ENCODE peak calls at places on chromosome 22, in four cellular contexts. C is heart left ventricle, X is A549, R is prostate gland. S is an unnamed sample.

GRCh38 chr22:44032126-44032730 is 8.1 kb downstream of the PARVB start:
- DNase-seq in C (no peak), X (no peak), R (no peak), S (no peak)

GRCh38 chr22:46057206-46057605 is 80.2 kb upstream of the WNT7B start:
- DNase-seq in C (no peak), X (no peak), R (no peak), S (no peak)

GRCh38 chr22:22893891-22894739 is 6.5 kb downstream of the IGLL5 start:
- DNase-seq in C (no peak), X (no peak), R (no peak), S (no peak)

GRCh38 chr22:48410536-48410935 is 1417.1 kb downstream of the BRD1 start:
- DNase-seq in C (no peak), X (no peak), R (no peak), S (no peak)

GRCh38 chr22:44819966-44820631 is 67.7 kb downstream of the ARHGAP8 start:
- DNase-seq in C (no peak), X (no peak), R (no peak), S (no peak)

GRCh38 chr22:47620391-47620790 is 857.9 kb downstream of the TBC1D22A start:
- DNase-seq in C (no peak), X (no peak), R (no peak), S (no peak)

GRCh38 chr22:45064313-45065268 is 54.8 kb upstream of the PHF21B start:
- DNase-seq in C (no peak), X (no peak), R (no peak), S (no peak)

GRCh38 chr22:49999063-49999900 is 13.3 kb downstream of the IL17REL start:
- DNase-seq in C (no peak), X (no peak), R (no peak), S (no peak)

GRCh38 chr22:25760848-25761595 is 19.0 kb downstream of the MYO18B start:
- DNase-seq in C (no peak), X (no peak), R (no peak), S (no peak)

GRCh38 chr22:31637938-31638618 is 23.9 kb downstream of the PISD start:
- DNase-seq in C (peak; percentile 53), X (no peak), R (no peak), S (no peak)

DNA sequence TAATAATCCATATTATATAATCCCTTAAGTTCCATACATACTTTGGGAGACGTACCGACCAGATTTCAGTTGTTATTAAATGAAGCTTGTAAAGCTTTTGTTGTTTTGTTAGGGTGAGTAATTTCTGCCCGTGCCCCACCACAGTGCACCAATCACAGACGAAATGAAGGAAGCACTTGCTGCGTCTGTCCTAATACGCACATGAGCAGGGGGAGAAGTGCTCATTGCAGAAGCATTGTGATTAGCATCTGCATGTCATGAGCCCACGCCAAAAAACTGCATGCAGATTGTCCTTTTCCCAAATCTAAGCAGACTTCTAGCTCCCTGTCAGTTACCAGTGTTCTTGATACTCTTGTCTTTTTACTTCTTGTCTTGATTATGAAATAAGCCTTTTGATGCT is 15.5 kb downstream of the RBX1 start:
- DNase-seq in C (no peak), X (no peak), R (no peak), S (no peak)
- TF ChIP-seq POLR2A in C (no peak), X (no peak), R (no peak), S (no peak)

GRCh38 chr22:36329217-36330078 is 58.3 kb downstream of the MYH9 start:
- DNase-seq in C (no peak), X (peak; percentile 43), R (peak; percentile 94), S (no peak)
- TF ChIP-seq POLR2A in C (peak; percentile 28), X (no peak), R (peak; percentile 25), S (no peak)

DNA sequence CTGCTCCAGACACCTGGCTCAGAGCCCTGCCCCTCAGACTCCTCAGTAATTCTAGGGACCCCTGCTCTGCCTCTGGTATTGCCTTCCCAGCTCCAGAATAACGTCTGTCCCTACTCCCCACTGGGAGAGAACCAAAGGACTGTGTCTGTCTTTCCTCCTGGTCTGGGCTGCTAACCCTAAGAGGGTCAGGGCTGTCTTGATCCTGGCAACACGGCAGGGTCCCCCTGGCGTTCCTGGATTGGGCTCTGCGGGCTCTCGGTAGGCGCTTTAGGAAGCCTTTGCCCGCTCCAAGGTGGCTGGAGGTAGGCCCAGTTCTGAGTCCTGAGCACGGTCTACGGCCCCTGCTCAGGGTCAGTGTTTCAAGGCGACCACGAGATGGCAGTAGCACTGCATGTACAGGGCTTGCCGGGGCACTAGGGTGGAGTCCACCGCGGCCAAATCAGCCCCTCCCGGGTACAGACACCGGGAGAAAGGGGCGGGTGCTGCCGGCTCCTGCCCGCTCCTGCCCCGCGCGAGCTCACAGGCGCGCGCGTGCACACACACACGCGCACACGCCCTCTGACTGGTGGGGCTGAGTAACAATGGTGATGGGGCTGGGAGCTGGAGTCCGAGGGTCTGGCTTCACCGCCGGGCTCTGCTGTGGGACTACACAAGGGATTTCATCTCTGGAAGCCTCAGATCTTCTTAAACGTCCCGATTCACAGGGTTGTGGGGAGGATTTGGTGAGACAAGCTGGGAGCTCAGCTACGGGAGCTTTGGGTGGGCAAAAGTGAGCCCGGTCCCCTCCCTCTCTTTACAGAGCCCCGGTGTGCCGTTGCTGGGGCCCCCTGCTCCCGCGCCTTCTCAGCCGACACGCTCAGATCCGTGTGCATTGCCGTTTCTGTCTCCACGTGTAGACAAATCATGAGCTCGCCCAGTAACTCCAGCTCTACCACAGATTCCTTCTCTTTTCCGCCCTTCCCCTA is 30.1 kb upstream of the HMOX1 start:
- DNase-seq in C (peak; percentile 94), X (peak; percentile 85), R (peak; percentile 91), S (peak; percentile 81)
- TF ChIP-seq POLR2A in C (peak; percentile 48), X (peak; percentile 57), R (peak; percentile 66), S (peak; percentile 33)

GRCh38 chr22:28232231-28232630 is 313.2 kb upstream of the PITPNB start:
- DNase-seq in C (no peak), X (no peak), R (no peak), S (no peak)

GRCh38 chr22:28231423-28231822 is 312.4 kb upstream of the PITPNB start:
- DNase-seq in C (no peak), X (no peak), R (no peak), S (no peak)

GRCh38 chr22:28229566-28230483 is 310.8 kb upstream of the PITPNB start:
- DNase-seq in C (no peak), X (no peak), R (no peak), S (no peak)

DNA sequence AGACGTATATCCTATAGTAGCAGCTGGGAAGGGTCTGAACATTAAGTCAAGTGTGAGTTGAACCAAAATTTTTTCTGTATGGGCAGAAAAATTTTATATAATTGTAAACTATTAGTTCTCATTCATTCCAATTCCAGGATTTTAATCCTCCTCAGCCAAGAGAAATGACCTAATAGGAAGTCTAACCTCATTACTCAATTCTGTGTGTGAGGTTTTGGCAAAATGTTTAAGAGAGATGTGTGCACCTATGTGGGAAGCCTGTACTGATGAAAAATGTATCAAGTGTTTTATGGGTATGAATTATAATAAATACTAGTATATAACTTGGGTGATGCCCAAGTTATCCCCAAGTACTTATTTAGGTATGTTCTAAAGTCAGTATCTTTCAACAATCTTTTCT is 311.6 kb upstream of the PITPNB start:
- DNase-seq in C (no peak), X (no peak), R (no peak), S (no peak)
- TF ChIP-seq POLR2A in C (no peak), X (no peak), R (no peak), S (no peak)

DNA sequence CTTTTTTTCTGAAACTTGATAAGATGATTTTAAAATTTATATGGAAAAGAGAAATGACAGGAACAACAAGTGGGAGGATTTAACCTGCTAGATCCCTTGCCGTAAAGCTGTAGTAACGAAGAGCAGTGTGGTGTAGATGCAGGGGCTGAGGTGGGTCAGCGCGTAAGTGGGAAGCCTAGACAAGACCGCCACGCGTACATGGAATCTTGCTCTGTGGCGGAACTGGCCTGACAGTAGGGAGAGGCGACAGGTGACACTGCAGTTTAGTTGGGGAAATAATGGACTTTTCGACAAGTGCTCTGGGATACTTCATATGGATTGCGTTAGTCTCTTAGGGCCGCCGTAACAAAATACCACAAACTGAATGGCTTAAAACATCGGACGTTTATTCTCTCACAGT is 28.8 kb downstream of the TNRC6B start:
- DNase-seq in C (no peak), X (no peak), R (no peak), S (no peak)
- TF ChIP-seq POLR2A in C (no peak), X (no peak), R (no peak), S (no peak)

DNA sequence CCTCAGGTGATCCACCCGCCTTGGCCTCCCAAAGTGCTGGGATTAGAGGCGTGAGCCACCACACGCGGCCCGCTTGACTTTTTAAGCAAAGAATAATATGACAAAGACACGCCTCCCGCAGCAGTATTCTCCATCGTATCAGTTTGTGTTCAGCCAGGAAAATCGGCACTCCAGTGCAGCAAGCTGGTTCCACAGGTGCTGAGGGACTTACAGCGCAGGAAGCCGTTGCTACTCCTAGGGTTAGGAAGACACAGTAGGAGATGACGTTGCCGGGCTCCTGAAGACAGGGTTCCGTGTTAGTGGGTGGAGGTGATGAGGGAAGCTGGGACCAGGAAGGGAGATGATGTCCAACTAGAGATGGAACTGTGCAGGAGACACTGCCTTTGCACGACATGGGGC is 65.8 kb upstream of the CECR2 start:
- DNase-seq in C (no peak), X (no peak), R (no peak), S (no peak)
- TF ChIP-seq POLR2A in C (no peak), X (no peak), R (no peak), S (no peak)

GRCh38 chr22:41530612-41531421 is 13.5 kb downstream of the POLR3H start:
- DNase-seq in C (no peak), X (no peak), R (no peak), S (no peak)

GRCh38 chr22:41526802-41527799 is 17.2 kb downstream of the POLR3H start:
- DNase-seq in C (no peak), X (peak; percentile 66), R (no peak), S (no peak)

GRCh38 chr22:41528938-41529561 is 15.2 kb downstream of the POLR3H start:
- DNase-seq in C (no peak), X (no peak), R (no peak), S (no peak)

GRCh38 chr22:41526226-41526531 is 18.1 kb downstream of the POLR3H start:
- DNase-seq in C (no peak), X (no peak), R (no peak), S (no peak)

DNA sequence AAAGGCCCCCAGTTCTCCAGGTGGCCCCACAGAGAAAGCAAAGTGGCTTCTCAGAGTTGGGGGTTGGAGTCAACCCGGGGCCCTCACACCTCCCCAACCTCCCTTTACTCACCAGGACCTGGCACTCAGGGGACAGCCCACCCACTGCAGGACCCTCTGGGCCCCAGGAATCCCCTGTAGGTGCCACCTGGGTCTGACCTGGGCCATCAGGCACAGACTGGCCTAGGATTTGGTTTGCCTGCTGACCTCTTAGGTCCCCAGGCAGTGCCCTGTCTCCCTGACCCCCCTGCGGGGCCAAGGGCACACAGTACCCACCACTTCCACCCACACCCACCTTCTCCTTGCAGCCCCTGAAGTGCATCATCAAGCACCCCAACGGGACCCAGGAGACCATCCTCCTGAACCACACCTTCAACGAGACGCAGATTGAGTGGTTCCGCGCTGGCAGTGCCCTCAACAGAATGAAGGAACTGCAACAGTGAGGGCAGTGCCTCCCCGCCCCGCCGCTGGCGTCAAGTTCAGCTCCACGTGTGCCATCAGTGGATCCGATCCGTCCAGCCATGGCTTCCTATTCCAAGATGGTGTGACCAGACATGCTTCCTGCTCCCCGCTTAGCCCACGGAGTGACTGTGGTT is 16.0 kb downstream of the POLR3H start:
- DNase-seq in C (no peak), X (no peak), R (no peak), S (no peak)
- TF ChIP-seq POLR2A in C (no peak), X (no peak), R (no peak), S (no peak)

S was measured in tibial nerve.